ENCODE peak calls at places on chromosomes 2 and 18, in seven cellular contexts. One of them, this sample, is unnamed.
A peak's percentile ranks its signal among the peaks of the same experiment; 100 is the strongest.

GRCh38 chr2:136444323-136444722 is 321.0 kb upstream of the THSD7B start:
- DNase-seq in SJCRH30: peak; percentile 38
- DNase-seq in CD4-positive, alpha-beta memory T cell: no peak
- DNase-seq in cardiac muscle cell: no peak
- DNase-seq in CD8-positive, alpha-beta T cell: no peak
- DNase-seq in tibial artery: no peak
- DNase-seq in IMR-90: no peak
- DNase-seq in this sample: no peak

GRCh38 chr2:67923696-67924095 is 139.1 kb downstream of the C1D start:
- DNase-seq in SJCRH30: peak; percentile 14
- DNase-seq in CD4-positive, alpha-beta memory T cell: no peak
- DNase-seq in cardiac muscle cell: peak; percentile 29
- DNase-seq in CD8-positive, alpha-beta T cell: no peak
- DNase-seq in tibial artery: peak; percentile 25
- DNase-seq in IMR-90: no peak
- DNase-seq in this sample: no peak

GRCh38 chr2:124810132-124810531 is 785.0 kb downstream of the CNTNAP5 start:
- DNase-seq in SJCRH30: peak; percentile 41
- DNase-seq in CD4-positive, alpha-beta memory T cell: no peak
- DNase-seq in cardiac muscle cell: peak; percentile 23
- DNase-seq in CD8-positive, alpha-beta T cell: no peak
- DNase-seq in tibial artery: no peak
- DNase-seq in IMR-90: peak; percentile 44
- DNase-seq in this sample: no peak

GRCh38 chr2:196804381-196804780 is 4.8 kb downstream of the C2orf66 start:
- DNase-seq in SJCRH30: no peak
- DNase-seq in CD4-positive, alpha-beta memory T cell: no peak
- DNase-seq in cardiac muscle cell: no peak
- DNase-seq in CD8-positive, alpha-beta T cell: no peak
- DNase-seq in tibial artery: no peak
- DNase-seq in IMR-90: no peak
- DNase-seq in this sample: no peak

GRCh38 chr18:63236417-63236816 is 83.2 kb downstream of the BCL2 start:
- DNase-seq in SJCRH30: no peak
- DNase-seq in CD4-positive, alpha-beta memory T cell: no peak
- DNase-seq in cardiac muscle cell: no peak
- DNase-seq in CD8-positive, alpha-beta T cell: no peak
- DNase-seq in tibial artery: peak; percentile 51
- DNase-seq in IMR-90: no peak
- DNase-seq in this sample: no peak

GRCh38 chr2:217980036-217980435 is 22.8 kb downstream of the TNS1 start:
- DNase-seq in SJCRH30: no peak
- DNase-seq in CD4-positive, alpha-beta memory T cell: no peak
- DNase-seq in cardiac muscle cell: no peak
- DNase-seq in CD8-positive, alpha-beta T cell: no peak
- DNase-seq in tibial artery: peak; percentile 80
- DNase-seq in IMR-90: no peak
- DNase-seq in this sample: no peak

GRCh38 chr2:10868021-10868420 is 43.7 kb upstream of the KCNF1 start:
- DNase-seq in SJCRH30: no peak
- DNase-seq in CD4-positive, alpha-beta memory T cell: no peak
- DNase-seq in cardiac muscle cell: no peak
- DNase-seq in CD8-positive, alpha-beta T cell: no peak
- DNase-seq in tibial artery: no peak
- DNase-seq in IMR-90: no peak
- DNase-seq in this sample: no peak

GRCh38 chr2:128260239-128261138 is 58.2 kb downstream of the HS6ST1 start:
- DNase-seq in SJCRH30: peak; percentile 90
- DNase-seq in CD4-positive, alpha-beta memory T cell: no peak
- DNase-seq in cardiac muscle cell: peak; percentile 90
- DNase-seq in CD8-positive, alpha-beta T cell: no peak
- DNase-seq in tibial artery: peak; percentile 67
- DNase-seq in IMR-90: peak; percentile 81
- DNase-seq in this sample: no peak

GRCh38 chr2:236988690-236989639 is 96.7 kb upstream of the COPS8 start:
- DNase-seq in SJCRH30: peak; percentile 60
- DNase-seq in CD4-positive, alpha-beta memory T cell: no peak
- DNase-seq in cardiac muscle cell: peak; percentile 48
- DNase-seq in CD8-positive, alpha-beta T cell: no peak
- DNase-seq in tibial artery: peak; percentile 86
- DNase-seq in IMR-90: no peak
- DNase-seq in this sample: no peak

GRCh38 chr2:130251520-130251864 is 53.3 kb upstream of the TUBA3E start:
- DNase-seq in SJCRH30: peak; percentile 78
- DNase-seq in CD4-positive, alpha-beta memory T cell: no peak
- DNase-seq in cardiac muscle cell: peak; percentile 5
- DNase-seq in CD8-positive, alpha-beta T cell: no peak
- DNase-seq in tibial artery: no peak
- DNase-seq in IMR-90: no peak
- DNase-seq in this sample: no peak

GRCh38 chr2:130251865-130252620 is 53.8 kb upstream of the TUBA3E start:
- DNase-seq in SJCRH30: no peak
- DNase-seq in CD4-positive, alpha-beta memory T cell: no peak
- DNase-seq in cardiac muscle cell: no peak
- DNase-seq in CD8-positive, alpha-beta T cell: no peak
- DNase-seq in tibial artery: no peak
- DNase-seq in IMR-90: no peak
- DNase-seq in this sample: no peak

GRCh38 chr2:130252880-130253645 is 54.8 kb upstream of the TUBA3E start:
- DNase-seq in SJCRH30: no peak
- DNase-seq in CD4-positive, alpha-beta memory T cell: no peak
- DNase-seq in cardiac muscle cell: peak; percentile 35
- DNase-seq in CD8-positive, alpha-beta T cell: no peak
- DNase-seq in tibial artery: no peak
- DNase-seq in IMR-90: no peak
- DNase-seq in this sample: no peak
- H3K4me3 ChIP-seq in SJCRH30: no peak overlapping the region
- H3K4me3 ChIP-seq in CD4-positive, alpha-beta memory T cell: no peak overlapping the region
- H3K4me3 ChIP-seq in cardiac muscle cell: no peak overlapping the region
- H3K4me3 ChIP-seq in CD8-positive, alpha-beta T cell: no peak overlapping the region
- H3K4me3 ChIP-seq in tibial artery: no peak overlapping the region
- H3K4me3 ChIP-seq in IMR-90: no peak overlapping the region
- H3K4me3 ChIP-seq in this sample: no peak overlapping the region

GRCh38 chr2:219648963-219649362 is 21.5 kb downstream of the SLC4A3 start:
- DNase-seq in SJCRH30: no peak
- DNase-seq in CD4-positive, alpha-beta memory T cell: no peak
- DNase-seq in cardiac muscle cell: no peak
- DNase-seq in CD8-positive, alpha-beta T cell: no peak
- DNase-seq in tibial artery: no peak
- DNase-seq in IMR-90: no peak
- DNase-seq in this sample: no peak

GRCh38 chr2:219644801-219645480 is 17.5 kb downstream of the SLC4A3 start:
- DNase-seq in SJCRH30: peak; percentile 58
- DNase-seq in CD4-positive, alpha-beta memory T cell: no peak
- DNase-seq in cardiac muscle cell: peak; percentile 38
- DNase-seq in CD8-positive, alpha-beta T cell: no peak
- DNase-seq in tibial artery: peak; percentile 20
- DNase-seq in IMR-90: no peak
- DNase-seq in this sample: no peak

GRCh38 chr2:219643084-219643473 is 15.6 kb downstream of the SLC4A3 start:
- DNase-seq in SJCRH30: no peak
- DNase-seq in CD4-positive, alpha-beta memory T cell: no peak
- DNase-seq in cardiac muscle cell: no peak
- DNase-seq in CD8-positive, alpha-beta T cell: no peak
- DNase-seq in tibial artery: peak; percentile 19
- DNase-seq in IMR-90: no peak
- DNase-seq in this sample: no peak

GRCh38 chr2:219643788-219644398 is 16.5 kb downstream of the SLC4A3 start:
- DNase-seq in SJCRH30: no peak
- DNase-seq in CD4-positive, alpha-beta memory T cell: no peak
- DNase-seq in cardiac muscle cell: no peak
- DNase-seq in CD8-positive, alpha-beta T cell: no peak
- DNase-seq in tibial artery: peak; percentile 11
- DNase-seq in IMR-90: no peak
- DNase-seq in this sample: no peak

GRCh38 chr2:219645631-219646527 is 18.4 kb downstream of the SLC4A3 start:
- DNase-seq in SJCRH30: peak; percentile 32
- DNase-seq in CD4-positive, alpha-beta memory T cell: no peak
- DNase-seq in cardiac muscle cell: peak; percentile 83
- DNase-seq in CD8-positive, alpha-beta T cell: no peak
- DNase-seq in tibial artery: peak; percentile 24
- DNase-seq in IMR-90: peak; percentile 82
- DNase-seq in this sample: no peak
- H3K27ac ChIP-seq in SJCRH30: no peak overlapping the region
- H3K27ac ChIP-seq in CD4-positive, alpha-beta memory T cell: no peak overlapping the region
- H3K27ac ChIP-seq in cardiac muscle cell: peak overlapping the region; percentile 82
- H3K27ac ChIP-seq in CD8-positive, alpha-beta T cell: no peak overlapping the region
- H3K27ac ChIP-seq in tibial artery: no peak overlapping the region
- H3K27ac ChIP-seq in IMR-90: peak overlapping the region; percentile 0
- H3K27ac ChIP-seq in this sample: no peak overlapping the region

GRCh38 chr2:27390822-27391679 is 10.5 kb upstream of the ZNF513 start:
- DNase-seq in SJCRH30: no peak
- DNase-seq in CD4-positive, alpha-beta memory T cell: peak; percentile 79
- DNase-seq in cardiac muscle cell: no peak
- DNase-seq in CD8-positive, alpha-beta T cell: no peak
- DNase-seq in tibial artery: no peak
- DNase-seq in IMR-90: no peak
- DNase-seq in this sample: no peak
- H3K9me3 ChIP-seq in SJCRH30: peaks cover 4% of the 10 kb centered on the region
- H3K9me3 ChIP-seq in CD4-positive, alpha-beta memory T cell: no peaks in the 10 kb centered on the region
- H3K9me3 ChIP-seq in cardiac muscle cell: no peaks in the 10 kb centered on the region
- H3K9me3 ChIP-seq in CD8-positive, alpha-beta T cell: no peaks in the 10 kb centered on the region
- H3K9me3 ChIP-seq in tibial artery: no peaks in the 10 kb centered on the region
- H3K9me3 ChIP-seq in IMR-90: no peaks in the 10 kb centered on the region
- H3K9me3 ChIP-seq in this sample: no peaks in the 10 kb centered on the region

DNA sequence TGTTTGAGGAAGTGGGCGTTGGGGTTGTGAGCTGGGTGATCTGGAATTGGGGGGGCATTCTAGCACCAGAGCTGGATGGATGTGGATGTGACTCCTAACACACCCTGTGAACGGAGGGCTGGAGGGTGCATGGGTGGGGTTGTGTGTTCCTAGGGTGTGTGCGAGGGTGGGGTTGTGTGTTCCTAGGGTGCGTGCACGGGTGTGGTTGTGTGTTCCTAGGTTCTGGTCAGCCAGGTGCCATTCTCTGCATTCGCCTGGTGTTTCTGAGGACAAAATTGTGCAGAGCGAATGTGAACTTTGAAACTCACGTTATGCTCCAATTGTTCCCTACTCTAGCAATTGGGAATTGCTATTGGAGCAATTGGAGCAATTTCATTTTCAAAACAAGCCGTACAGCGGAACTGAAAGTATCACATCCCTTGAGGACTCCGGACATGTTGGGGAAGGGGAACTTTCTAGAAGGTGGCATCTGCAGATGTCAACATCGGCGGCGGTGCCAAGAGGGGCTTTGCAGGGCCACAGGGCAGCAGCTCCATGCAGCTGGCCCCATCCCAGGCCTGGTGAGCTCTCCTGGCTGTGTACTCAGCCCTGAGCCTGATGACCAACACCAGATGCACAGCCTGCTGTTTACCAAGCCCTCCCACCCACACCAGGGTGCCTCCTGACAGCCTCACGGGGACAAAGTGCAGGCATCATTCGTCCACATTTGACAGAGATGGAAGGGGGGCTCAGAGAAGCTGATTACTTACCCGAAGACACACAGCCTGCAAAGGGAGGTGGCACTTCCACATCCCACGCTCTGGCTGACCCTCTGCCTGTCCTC is 69.4 kb upstream of the ASAP2 start:
- DNase-seq in SJCRH30: no peak
- DNase-seq in CD4-positive, alpha-beta memory T cell: no peak
- DNase-seq in cardiac muscle cell: no peak
- DNase-seq in CD8-positive, alpha-beta T cell: no peak
- DNase-seq in tibial artery: no peak
- DNase-seq in IMR-90: no peak
- DNase-seq in this sample: no peak
- H3K4me3 ChIP-seq in SJCRH30: no peak overlapping the region
- H3K4me3 ChIP-seq in CD4-positive, alpha-beta memory T cell: no peak overlapping the region
- H3K4me3 ChIP-seq in cardiac muscle cell: no peak overlapping the region
- H3K4me3 ChIP-seq in CD8-positive, alpha-beta T cell: no peak overlapping the region
- H3K4me3 ChIP-seq in tibial artery: no peak overlapping the region
- H3K4me3 ChIP-seq in IMR-90: no peak overlapping the region
- H3K4me3 ChIP-seq in this sample: no peak overlapping the region

GRCh38 chr2:6967301-6967700 is 50.1 kb downstream of the RNF144A start:
- DNase-seq in SJCRH30: no peak
- DNase-seq in CD4-positive, alpha-beta memory T cell: no peak
- DNase-seq in cardiac muscle cell: no peak
- DNase-seq in CD8-positive, alpha-beta T cell: no peak
- DNase-seq in tibial artery: no peak
- DNase-seq in IMR-90: no peak
- DNase-seq in this sample: no peak

GRCh38 chr2:6966541-6966940 is 49.3 kb downstream of the RNF144A start:
- DNase-seq in SJCRH30: no peak
- DNase-seq in CD4-positive, alpha-beta memory T cell: no peak
- DNase-seq in cardiac muscle cell: no peak
- DNase-seq in CD8-positive, alpha-beta T cell: no peak
- DNase-seq in tibial artery: no peak
- DNase-seq in IMR-90: no peak
- DNase-seq in this sample: no peak

GRCh38 chr2:6968319-6969100 is 51.3 kb downstream of the RNF144A start:
- DNase-seq in SJCRH30: no peak
- DNase-seq in CD4-positive, alpha-beta memory T cell: no peak
- DNase-seq in cardiac muscle cell: peak; percentile 61
- DNase-seq in CD8-positive, alpha-beta T cell: no peak
- DNase-seq in tibial artery: no peak
- DNase-seq in IMR-90: no peak
- DNase-seq in this sample: no peak

GRCh38 chr2:6963727-6964126 is 46.5 kb downstream of the RNF144A start:
- DNase-seq in SJCRH30: peak; percentile 69
- DNase-seq in CD4-positive, alpha-beta memory T cell: no peak
- DNase-seq in cardiac muscle cell: no peak
- DNase-seq in CD8-positive, alpha-beta T cell: no peak
- DNase-seq in tibial artery: no peak
- DNase-seq in IMR-90: no peak
- DNase-seq in this sample: no peak

DNA sequence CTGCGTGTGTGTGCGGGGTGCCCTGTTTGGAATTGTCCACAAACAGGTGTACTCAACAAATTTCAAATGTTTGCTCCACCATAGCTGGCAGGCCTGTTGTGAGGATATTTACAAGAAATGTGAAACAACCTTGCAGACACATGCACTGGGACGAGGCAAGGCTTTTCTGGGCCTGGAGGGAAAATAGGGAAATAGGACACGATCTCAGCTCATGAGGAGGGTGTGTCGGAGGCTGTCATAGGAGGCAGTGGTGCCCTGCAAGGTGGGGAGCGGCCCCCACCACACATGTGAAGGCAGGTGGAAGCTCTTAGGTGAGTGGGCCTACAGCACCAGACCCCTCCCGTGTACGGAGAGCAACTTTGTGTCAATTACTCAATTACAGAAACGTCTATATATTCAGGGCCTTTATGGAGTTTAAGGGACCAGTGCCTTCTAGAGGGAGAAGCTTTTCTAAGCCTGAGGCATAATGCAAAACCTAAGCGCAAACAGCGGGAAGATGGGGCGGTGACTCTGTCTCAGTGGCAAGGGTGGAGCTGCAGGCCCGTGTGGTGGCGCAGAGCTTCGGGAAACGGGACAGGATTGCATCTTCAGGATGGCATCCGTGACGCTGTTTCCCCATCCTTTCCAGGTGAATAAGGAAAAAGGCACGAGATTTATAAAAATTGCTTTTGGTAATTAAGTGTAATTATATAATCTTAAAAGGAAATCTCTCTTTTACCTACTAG is 48.0 kb downstream of the RNF144A start:
- DNase-seq in SJCRH30: no peak
- DNase-seq in CD4-positive, alpha-beta memory T cell: no peak
- DNase-seq in cardiac muscle cell: no peak
- DNase-seq in CD8-positive, alpha-beta T cell: no peak
- DNase-seq in tibial artery: no peak
- DNase-seq in IMR-90: no peak
- DNase-seq in this sample: no peak
- H3K27ac ChIP-seq in SJCRH30: no peak overlapping the region
- H3K27ac ChIP-seq in CD4-positive, alpha-beta memory T cell: no peak overlapping the region
- H3K27ac ChIP-seq in cardiac muscle cell: no peak overlapping the region
- H3K27ac ChIP-seq in CD8-positive, alpha-beta T cell: no peak overlapping the region
- H3K27ac ChIP-seq in tibial artery: no peak overlapping the region
- H3K27ac ChIP-seq in IMR-90: no peak overlapping the region
- H3K27ac ChIP-seq in this sample: no peak overlapping the region

GRCh38 chr2:176148758-176149483 is 2.4 kb upstream of the HOXD4 start:
- DNase-seq in SJCRH30: no peak
- DNase-seq in CD4-positive, alpha-beta memory T cell: no peak
- DNase-seq in cardiac muscle cell: no peak
- DNase-seq in CD8-positive, alpha-beta T cell: no peak
- DNase-seq in tibial artery: no peak
- DNase-seq in IMR-90: no peak
- DNase-seq in this sample: no peak
- H3K9me3 ChIP-seq in SJCRH30: no peaks in the 10 kb centered on the region
- H3K9me3 ChIP-seq in CD4-positive, alpha-beta memory T cell: no peaks in the 10 kb centered on the region
- H3K9me3 ChIP-seq in cardiac muscle cell: no peaks in the 10 kb centered on the region
- H3K9me3 ChIP-seq in CD8-positive, alpha-beta T cell: no peaks in the 10 kb centered on the region
- H3K9me3 ChIP-seq in tibial artery: no peaks in the 10 kb centered on the region
- H3K9me3 ChIP-seq in IMR-90: peaks cover 8% of the 10 kb centered on the region
- H3K9me3 ChIP-seq in this sample: no peaks in the 10 kb centered on the region

This sample was measured in effector memory CD4-positive, alpha-beta T cell.